ENCODE peak calls at places on chromosomes 5 and 9, in four cellular contexts. C is GM12878, Z is GM12892, M is H1. J is an unnamed sample.

GRCh38 chr5:124176692-124177091 is 569.7 kb downstream of the ZNF608 start:
- DNase-seq in C (no peak), M (no peak), Z (no peak), J (no peak)

GRCh38 chr5:7518947-7519560 is 123.1 kb downstream of the ADCY2 start:
- DNase-seq in C (no peak), M (peak), Z (no peak), J (no peak)

GRCh38 chr5:132608107-132608506 is 49.9 kb upstream of the IL13 start:
- DNase-seq in C (no peak), Z (no peak), M (no peak), J (no peak)

GRCh38 chr9:86452194-86452828 is 98.1 kb upstream of the TUT7 start:
- DNase-seq in M (no peak), Z (no peak), C (no peak), J (no peak)

GRCh38 chr5:124843596-124843899 is 97.1 kb upstream of the ZNF608 start:
- DNase-seq in Z (no peak), C (no peak), M (no peak), J (no peak)

GRCh38 chr5:114999176-114999575 is 170.5 kb downstream of the TRIM36 start:
- DNase-seq in M (no peak), C (no peak), Z (no peak), J (no peak)

GRCh38 chr5:143396353-143396940 is 7.0 kb downstream of the NR3C1 start:
- DNase-seq in C (no peak), Z (no peak), M (no peak), J (no peak)

GRCh38 chr9:134099123-134099761 is 31.4 kb upstream of the BRD3 start:
- DNase-seq in M (peak), Z (peak), C (peak), J (peak)

GRCh38 chr5:39013938-39014337 is 60.3 kb downstream of the RICTOR start:
- DNase-seq in C (no peak), M (no peak), Z (no peak), J (no peak)

GRCh38 chr5:16076657-16077056 is 102.9 kb downstream of the MARCHF11 start:
- DNase-seq in C (no peak), Z (no peak), M (no peak), J (no peak)

GRCh38 chr5:172109749-172110148 is 78.3 kb downstream of the STK10 start:
- DNase-seq in M (no peak), C (no peak), Z (no peak), J (no peak)

DNA sequence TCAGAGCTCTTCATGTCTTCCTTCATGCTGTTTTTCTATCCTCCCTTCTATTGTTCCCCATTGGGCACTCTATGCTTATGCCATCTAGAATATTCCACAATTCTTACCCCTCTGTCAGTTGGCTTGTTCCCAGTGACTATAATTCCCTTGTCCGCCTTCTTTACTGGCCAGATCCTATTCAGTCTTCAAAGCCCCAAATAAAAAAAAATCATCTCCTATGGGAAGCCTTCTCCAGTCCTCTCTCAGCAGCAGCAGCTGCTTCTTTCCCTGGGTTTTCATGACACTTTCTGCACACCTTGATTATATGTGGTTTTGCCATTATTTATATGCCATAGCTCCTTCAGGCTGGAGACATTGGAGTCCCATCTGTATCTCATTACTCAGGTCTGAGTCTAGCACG is 54.6 kb upstream of the TNFAIP8 start:
- DNase-seq in Z (no peak), C (no peak), M (no peak), J (no peak)
- TF ChIP-seq POLR2A in Z (no peak), C (no peak), M (no peak), J (no peak)

GRCh38 chr9:79522793-79523192 is 49.0 kb upstream of the TLE4 start:
- DNase-seq in C (no peak), Z (no peak), M (no peak), J (no peak)
- TF ChIP-seq TAF1 in C (no peak), Z (no peak), M (no peak), J (no peak)

GRCh38 chr9:6676254-6676928 is 30.9 kb upstream of the GLDC start:
- DNase-seq in Z (no peak), C (no peak), M (no peak), J (no peak)

GRCh38 chr9:6681957-6682501 is 36.5 kb upstream of the GLDC start:
- DNase-seq in C (no peak), Z (no peak), M (no peak), J (no peak)

GRCh38 chr9:6677803-6678202 is 32.3 kb upstream of the GLDC start:
- DNase-seq in C (no peak), M (no peak), Z (no peak), J (no peak)

GRCh38 chr9:6681147-6681956 is 35.8 kb upstream of the GLDC start:
- DNase-seq in C (peak), Z (peak), M (peak), J (peak)

DNA sequence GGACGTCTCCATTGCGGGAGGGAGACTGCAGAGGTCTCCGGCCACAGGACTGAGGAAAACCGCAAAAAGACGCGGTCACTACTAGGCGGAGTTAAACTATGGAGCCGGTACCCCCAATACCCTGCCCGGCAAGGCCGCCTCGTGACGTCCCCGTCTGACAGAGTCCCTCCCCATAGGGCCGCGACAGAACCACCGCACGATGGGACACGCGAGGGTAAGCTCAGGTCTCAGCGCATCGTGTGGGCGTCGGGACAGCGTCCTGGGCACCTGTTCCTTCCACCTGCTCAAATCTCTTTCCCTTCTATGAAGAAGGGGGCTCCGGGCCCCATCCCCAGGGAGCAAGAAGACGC is 35.2 kb upstream of the GLDC start:
- DNase-seq in C (no peak), M (no peak), Z (peak), J (peak)
- TF ChIP-seq POLR2A in C (no peak), M (no peak), Z (no peak), J (no peak)

GRCh38 chr5:168176251-168176650 is 115.2 kb upstream of the WWC1 start:
- DNase-seq in M (no peak), Z (no peak), C (no peak), J (no peak)

GRCh38 chr5:168182269-168182668 is 109.2 kb upstream of the WWC1 start:
- DNase-seq in Z (no peak), C (no peak), M (no peak), J (no peak)

GRCh38 chr5:168177831-168178450 is 113.5 kb upstream of the WWC1 start:
- DNase-seq in Z (no peak), M (no peak), C (no peak), J (no peak)

GRCh38 chr5:168176941-168177340 is 114.5 kb upstream of the WWC1 start:
- DNase-seq in C (no peak), Z (no peak), M (no peak), J (no peak)

DNA sequence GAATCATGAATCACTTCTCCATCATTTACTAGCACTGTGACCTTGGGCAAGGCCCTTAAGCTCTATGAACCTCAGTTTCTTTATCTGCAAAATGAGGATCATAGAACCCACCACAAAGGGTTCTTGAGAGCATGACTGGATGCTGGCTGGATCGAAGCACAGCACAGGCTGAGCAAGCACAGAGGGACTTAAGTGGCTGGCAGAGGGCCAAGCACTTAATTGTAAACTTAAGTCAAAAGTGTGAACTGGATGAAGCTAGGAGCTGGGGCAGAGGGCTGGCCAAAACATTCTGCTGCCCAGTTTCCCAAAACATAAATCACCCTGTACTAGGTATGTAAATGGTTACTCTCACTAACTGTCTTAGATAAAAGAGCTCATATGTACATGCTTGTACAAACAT is 112.3 kb upstream of the WWC1 start:
- DNase-seq in M (no peak), C (no peak), Z (no peak), J (no peak)
- TF ChIP-seq TAF1 in M (no peak), C (no peak), Z (no peak), J (no peak)

DNA sequence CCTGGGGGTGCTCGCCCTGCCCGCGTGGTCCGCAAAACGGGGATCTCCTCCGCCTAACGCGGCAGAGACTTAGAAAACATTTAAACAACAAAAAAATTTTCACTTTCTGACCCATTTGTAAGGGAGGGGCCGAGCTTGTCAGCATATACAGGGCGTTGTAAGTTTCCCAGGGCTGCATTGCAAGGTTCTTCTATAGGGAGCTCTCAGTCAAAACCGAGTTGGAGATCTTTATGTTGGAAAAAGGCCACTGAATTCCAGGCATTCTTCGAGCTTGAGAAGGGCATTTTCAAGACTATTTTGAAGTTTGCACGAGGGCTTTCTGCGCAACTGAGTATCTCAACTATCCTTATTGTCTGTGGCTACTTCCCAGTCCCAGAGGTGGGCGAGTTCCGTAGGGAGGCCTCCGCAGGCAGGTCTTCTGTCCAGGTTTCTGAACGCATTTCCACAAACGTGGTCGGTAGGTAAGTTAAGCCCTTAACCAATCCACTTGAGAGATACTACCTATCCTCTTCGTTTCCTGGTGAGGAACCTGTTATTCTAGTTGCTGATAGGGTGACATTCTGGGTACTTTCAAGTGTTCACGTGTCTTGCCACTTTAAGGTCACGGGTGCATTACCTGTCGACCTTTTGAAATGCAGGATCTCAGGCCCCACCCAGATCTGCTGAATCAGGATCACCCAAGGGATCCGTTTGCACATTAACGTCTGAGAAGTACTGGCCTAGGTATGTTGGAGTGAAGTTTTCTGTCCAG is 51.5 kb upstream of the TJP2 start:
- DNase-seq in C (no peak), Z (no peak), M (no peak), J (peak)
- TF ChIP-seq POLR2A in C (no peak), Z (no peak), M (peak), J (no peak)

GRCh38 chr5:85263125-85263524 is 878.4 kb upstream of the EDIL3 start:
- DNase-seq in C (no peak), Z (no peak), M (no peak), J (no peak)

GRCh38 chr5:85266692-85267091 is 882.0 kb upstream of the EDIL3 start:
- DNase-seq in M (no peak), C (no peak), Z (no peak), J (no peak)

GRCh38 chr5:85268194-85268593 is 883.5 kb upstream of the EDIL3 start:
- DNase-seq in Z (no peak), M (no peak), C (no peak), J (no peak)
- TF ChIP-seq TAF1 in Z (no peak), M (no peak), C (no peak), J (no peak)

GRCh38 chr9:35108461-35108860 is 5.5 kb upstream of the STOML2 start:
- DNase-seq in M (no peak), C (no peak), Z (no peak), J (no peak)

GRCh38 chr9:35108946-35109575 is 6.1 kb upstream of the STOML2 start:
- DNase-seq in M (no peak), Z (no peak), C (no peak), J (no peak)

GRCh38 chr9:35112257-35113020 is 3.2 kb downstream of the ATOSB start:
- DNase-seq in Z (no peak), M (no peak), C (no peak), J (no peak)

GRCh38 chr9:35110327-35110758 is 5.3 kb downstream of the ATOSB start:
- DNase-seq in M (no peak), Z (no peak), C (no peak), J (no peak)

DNA sequence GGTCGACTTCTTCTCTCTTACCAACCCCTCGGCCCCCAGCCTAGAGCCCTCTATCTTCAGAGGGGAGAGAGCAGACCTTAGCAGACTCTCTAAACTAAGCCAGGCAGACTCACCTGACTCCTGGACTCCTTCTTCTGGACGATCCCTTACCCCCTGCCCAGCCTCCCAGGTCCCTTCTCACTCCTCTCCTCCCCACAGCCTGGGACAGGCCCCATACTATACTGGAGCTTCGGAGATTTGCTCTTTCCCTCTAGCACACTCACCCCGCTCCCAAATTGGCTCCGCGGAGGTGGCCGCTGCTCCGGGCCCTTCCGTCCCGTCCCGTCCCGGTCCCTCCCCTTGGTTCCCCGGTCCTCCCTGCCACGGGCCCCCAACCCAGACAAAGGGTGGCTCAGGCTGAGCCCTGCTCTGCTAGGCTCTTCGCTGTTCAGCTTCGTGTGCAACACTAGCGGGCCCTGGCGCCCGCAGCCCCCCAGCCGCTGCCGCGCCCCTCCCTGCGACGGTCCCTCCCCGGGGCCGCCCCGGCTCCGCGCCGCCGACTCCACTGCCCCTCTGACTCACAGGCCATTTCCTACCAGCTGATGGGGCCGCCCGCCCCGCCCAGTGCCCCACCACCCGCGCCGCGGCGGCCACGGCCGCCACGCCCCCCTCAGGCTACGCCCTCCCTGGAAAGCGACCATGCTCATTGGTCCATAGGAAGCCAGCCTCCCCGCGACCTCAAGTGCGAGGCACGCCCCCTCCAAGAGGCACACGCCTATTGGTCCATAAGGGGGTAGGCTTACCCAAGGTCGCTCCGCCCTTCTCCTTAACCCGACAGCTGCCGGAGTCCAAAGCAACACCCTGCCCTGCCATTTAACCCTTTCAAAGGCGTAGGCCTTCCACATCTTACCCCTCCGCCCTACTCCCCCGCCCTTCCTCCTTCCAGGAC is 4.4 kb downstream of the ATOSB start:
- DNase-seq in Z (peak), M (peak), C (peak), J (peak)
- TF ChIP-seq POLR2A in Z (peak), M (peak), C (peak), J (no peak)

GRCh38 chr5:176694146-176694545 is 46.9 kb downstream of the TSPAN17 start:
- DNase-seq in M (no peak), Z (no peak), C (no peak), J (no peak)
- TF ChIP-seq TAF1 in M (no peak), Z (no peak), C (no peak), J (no peak)

DNA sequence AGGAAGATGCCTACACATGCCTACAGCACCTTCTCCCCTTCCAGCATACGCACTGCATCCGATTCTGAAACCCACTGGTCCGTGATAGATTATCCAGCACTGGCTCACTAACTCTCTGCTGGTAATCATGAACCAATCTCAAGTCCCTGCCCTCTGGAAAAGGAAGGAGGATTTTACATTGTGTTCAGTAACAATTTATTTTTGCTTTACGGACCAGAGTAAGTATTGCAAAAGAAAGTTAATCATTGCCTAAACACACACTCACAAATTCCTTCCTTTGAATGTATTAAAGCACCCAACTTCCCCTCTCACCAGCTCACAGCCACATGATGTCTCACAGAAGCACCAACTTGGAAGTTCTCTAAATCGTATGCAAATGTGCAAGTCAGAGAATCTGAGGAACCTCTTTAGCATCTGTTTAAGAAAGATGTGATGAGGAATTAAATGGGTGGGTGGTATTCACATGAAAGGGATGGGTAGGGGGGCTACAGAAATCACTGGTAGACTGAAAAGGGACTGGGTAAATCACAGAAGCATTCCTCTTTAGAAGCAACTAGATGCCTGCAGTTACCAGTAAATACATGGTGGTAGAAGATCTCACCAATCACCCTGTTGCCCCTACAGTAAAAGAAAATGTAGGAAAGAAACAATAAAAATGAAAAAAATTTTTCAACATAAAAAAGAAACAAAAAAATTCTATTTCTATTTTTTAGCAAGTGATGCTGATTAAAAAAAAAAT is 8.4 kb downstream of the GNAQ start:
- DNase-seq in C (no peak), M (no peak), Z (no peak), J (no peak)
- TF ChIP-seq POLR2A in C (no peak), M (no peak), Z (no peak), J (no peak)

J was measured in GM12891.